ENCODE peak calls at places on chromosomes 11 and 22, in five cellular contexts. W, I, M, Z and Q are unnamed samples.

GRCh38 chr11:75025561-75025960 is 36.8 kb downstream of the NEU3 start:
- DNase-seq in I (no peak), Z (no peak), M (no peak), W (no peak), Q (no peak)

GRCh38 chr11:124900464-124900863 is 2.8 kb upstream of the ROBO4 start:
- DNase-seq in W (no peak), M (no peak), Z (no peak), I (no peak), Q (no peak)

GRCh38 chr11:58923300-58923788 is 15.9 kb upstream of the GLYATL1 start:
- DNase-seq in I (peak), M (peak), W (no peak), Z (no peak), Q (no peak)

GRCh38 chr11:19450282-19450681 is 209.5 kb upstream of the E2F8 start:
- DNase-seq in W (no peak), I (no peak), Z (no peak), M (no peak), Q (no peak)

GRCh38 chr11:81658722-81659121 is 1074.9 kb downstream of the FAM181B start:
- DNase-seq in M (peak), I (no peak), Z (no peak), W (no peak), Q (peak)

GRCh38 chr11:16876053-16876752 is 137.8 kb downstream of the C11orf58 start:
- DNase-seq in M (no peak), W (no peak), I (no peak), Z (no peak), Q (no peak)

GRCh38 chr11:19817265-19817851 is 104.7 kb downstream of the NAV2 start:
- DNase-seq in Z (no peak), W (no peak), I (no peak), M (no peak), Q (no peak)

GRCh38 chr22:49825436-49825835 is 2.2 kb downstream of the BRD1 start:
- DNase-seq in M (no peak), I (no peak), W (no peak), Z (no peak), Q (no peak)

GRCh38 chr22:35525687-35526332 is 14.8 kb upstream of the RASD2 start:
- DNase-seq in I (no peak), Z (no peak), M (no peak), W (no peak), Q (no peak)

GRCh38 chr22:21714059-21714770 is 21.4 kb downstream of the YPEL1 start:
- DNase-seq in W (no peak), M (no peak), Z (no peak), I (no peak), Q (no peak)

GRCh38 chr11:69301491-69302401 is 7.8 kb downstream of the MYEOV start:
- DNase-seq in Z (no peak), I (peak), M (peak), W (no peak), Q (no peak)

GRCh38 chr11:61800331-61801281 is 7.9 kb downstream of the FEN1 start:
- DNase-seq in W (no peak), M (no peak), Z (no peak), I (no peak), Q (no peak)

GRCh38 chr11:7019500-7020182 is 505 bp downstream of the ZNF214 start:
- DNase-seq in W (no peak), M (no peak), I (peak), Z (peak), Q (peak)

GRCh38 chr22:27128461-27129080 is 471.2 kb downstream of the MIAT start:
- DNase-seq in I (no peak), Z (no peak), W (no peak), M (no peak), Q (no peak)

GRCh38 chr11:3120071-3120792 is 44.9 kb downstream of the OSBPL5 start:
- DNase-seq in W (no peak), M (no peak), Z (peak), I (peak), Q (no peak)

GRCh38 chr11:130827697-130828377 is 88.4 kb downstream of the SNX19 start:
- DNase-seq in I (peak), W (peak), M (peak), Z (peak), Q (peak)

GRCh38 chr22:23509571-23510302 is 70.4 kb downstream of the IGLL1 start:
- DNase-seq in I (no peak), Z (no peak), W (no peak), M (no peak), Q (no peak)

GRCh38 chr22:41674941-41675340 is 13.7 kb downstream of the SNU13 start:
- DNase-seq in W (no peak), M (no peak), I (no peak), Z (no peak), Q (no peak)

GRCh38 chr22:44366372-44367310 is 53.9 kb upstream of the SHISAL1 start:
- DNase-seq in I (no peak), M (no peak), Z (peak), W (no peak), Q (no peak)

GRCh38 chr22:44364750-44365118 is 52.0 kb upstream of the SHISAL1 start:
- DNase-seq in W (no peak), Z (no peak), I (no peak), M (no peak), Q (no peak)

GRCh38 chr22:44365832-44366231 is 53.1 kb upstream of the SHISAL1 start:
- DNase-seq in I (no peak), Z (no peak), M (no peak), W (no peak), Q (no peak)

GRCh38 chr22:44363980-44364749 is 51.4 kb upstream of the SHISAL1 start:
- DNase-seq in Z (peak), I (no peak), W (no peak), M (no peak), Q (no peak)

GRCh38 chr22:44365196-44365802 is 52.5 kb upstream of the SHISAL1 start:
- DNase-seq in W (no peak), Z (no peak), M (no peak), I (no peak), Q (no peak)
- TF ChIP-seq CTCF in W (no peak), Z (no peak), M (no peak), I (no peak), Q (no peak)

GRCh38 chr11:35407041-35407440 is 12.3 kb downstream of the SLC1A2 start:
- DNase-seq in W (no peak), Z (no peak), M (no peak), I (no peak), Q (no peak)

GRCh38 chr11:35402751-35403454 is 16.5 kb downstream of the SLC1A2 start:
- DNase-seq in Z (no peak), M (no peak), I (no peak), W (no peak), Q (no peak)

GRCh38 chr11:35403765-35404396 is 15.5 kb downstream of the SLC1A2 start:
- DNase-seq in W (no peak), M (no peak), I (no peak), Z (no peak), Q (no peak)

GRCh38 chr11:35398881-35399280 is 20.5 kb downstream of the SLC1A2 start:
- DNase-seq in I (no peak), W (no peak), Z (no peak), M (no peak), Q (no peak)

DNA sequence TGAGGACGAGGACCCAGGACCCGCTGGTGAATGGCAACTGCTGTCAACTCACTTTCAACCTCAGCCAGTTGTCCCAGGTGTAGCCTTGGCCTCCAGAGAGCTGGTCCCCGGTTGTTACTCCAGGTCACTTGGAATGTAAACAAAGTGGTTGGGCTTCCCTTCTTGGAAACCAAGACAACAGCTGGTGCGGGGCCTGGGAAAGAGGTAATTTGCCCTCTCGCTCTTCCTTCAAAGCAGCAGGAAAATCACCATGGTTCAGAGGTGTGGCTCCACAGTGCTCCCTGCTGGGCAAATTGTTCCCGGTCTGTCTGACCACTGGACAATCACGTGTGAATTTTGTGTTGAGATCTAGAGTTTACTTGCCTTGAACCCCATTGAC is 15.0 kb downstream of the SLC1A2 start:
- DNase-seq in W (peak), Z (no peak), I (peak), M (peak), Q (no peak)
- TF ChIP-seq CTCF in W (peak), Z (peak), I (peak), M (peak), Q (peak)

GRCh38 chr11:8265681-8266241 is 2.1 kb upstream of the LMO1 start:
- DNase-seq in I (no peak), W (no peak), M (no peak), Z (no peak), Q (no peak)
- TF ChIP-seq CTCF in I (no peak), W (peak), M (no peak), Z (no peak), Q (no peak)

GRCh38 chr11:34363363-34364084 is 5.7 kb upstream of the ABTB2 start:
- DNase-seq in I (no peak), W (no peak), Z (no peak), M (no peak), Q (no peak)

GRCh38 chr11:34364102-34364501 is 6.3 kb upstream of the ABTB2 start:
- DNase-seq in W (no peak), M (no peak), Z (no peak), I (no peak), Q (no peak)

DNA sequence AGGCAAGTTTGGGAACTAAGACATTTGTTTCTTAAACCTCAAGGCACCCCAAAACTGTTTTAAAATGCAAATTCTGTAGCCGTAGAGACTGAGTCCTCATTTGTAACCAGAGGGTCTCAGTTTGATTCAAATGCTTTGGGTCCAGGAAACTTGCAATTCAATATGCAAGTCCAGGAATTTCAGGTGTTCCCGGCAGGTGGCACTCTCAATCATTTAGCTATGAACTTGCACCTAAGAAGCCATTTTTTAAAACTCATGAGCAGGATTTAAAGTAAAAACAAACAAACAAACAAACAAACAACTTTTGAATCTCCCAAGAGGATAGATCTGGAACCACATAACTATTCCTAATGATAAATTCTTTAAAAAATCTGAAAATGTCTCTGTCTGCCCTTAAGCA is 8.7 kb upstream of the ABTB2 start:
- DNase-seq in Z (no peak), I (peak), W (no peak), M (peak), Q (peak)
- TF ChIP-seq CTCF in Z (no peak), I (peak), W (peak), M (no peak), Q (peak)